ENCODE peak calls at places on chromosomes 3 and 15, in eight cellular contexts. X, V, S, Z, B, R, U and G are unnamed samples.
A peak's percentile ranks its signal among the peaks of the same experiment; 100 is the strongest.

GRCh38 chr3:13687409-13687989 is 138.6 kb downstream of the FBLN2 start:
- DNase-seq in X (no peak), V (no peak), S (no peak), Z (no peak), B (no peak), R (no peak), U (no peak), G (peak; percentile 39)

GRCh38 chr3:13218541-13218908 is 145.3 kb upstream of the IQSEC1 start:
- DNase-seq in X (no peak), V (no peak), S (no peak), Z (no peak), B (no peak), R (no peak), U (no peak), G (no peak)

GRCh38 chr3:34178415-34178814 is 380.0 kb downstream of the PDCD6IP start:
- DNase-seq in X (no peak), V (no peak), S (no peak), Z (no peak), B (no peak), R (no peak), U (no peak), G (no peak)

GRCh38 chr3:35528728-35529127 is 110.6 kb upstream of the ARPP21 start:
- DNase-seq in X (no peak), V (no peak), S (no peak), Z (no peak), B (no peak), R (no peak), U (no peak), G (no peak)

GRCh38 chr15:100001405-100001804 is 268.2 kb upstream of the LYSMD4 start:
- DNase-seq in X (no peak), V (no peak), S (no peak), Z (no peak), B (no peak), R (no peak), U (no peak), G (no peak)

GRCh38 chr3:143697975-143698374 is 150.3 kb downstream of the SLC9A9 start:
- DNase-seq in X (no peak), V (no peak), S (no peak), Z (no peak), B (no peak), R (no peak), U (no peak), G (no peak)

GRCh38 chr3:174430986-174431385 is 428.1 kb upstream of the NAALADL2 start:
- DNase-seq in X (no peak), V (no peak), S (no peak), Z (no peak), B (no peak), R (no peak), U (no peak), G (no peak)

GRCh38 chr3:8152826-8153418 is 348.7 kb upstream of the LMCD1 start:
- DNase-seq in X (no peak), V (no peak), S (no peak), Z (no peak), B (no peak), R (no peak), U (no peak), G (peak; percentile 58)

GRCh38 chr15:92142242-92143232 is 251.1 kb upstream of the ST8SIA2 start:
- DNase-seq in X (no peak), V (no peak), S (no peak), Z (no peak), B (no peak), R (no peak), U (no peak), G (no peak)